ENCODE peak calls at places on chromosomes 1 and 21, in nine cellular contexts. G is right lobe of liver, N is fibroblast of villous mesenchyme, S is prostate gland, J is kidney, X is hepatocyte, V is MG63, U is foreskin fibroblast, O is psoas muscle. P is an unnamed sample.
A peak's percentile ranks its signal among the peaks of the same experiment; 100 is the strongest.

GRCh38 chr1:29029652-29030051 is 94.1 kb downstream of the TMEM200B start:
- DNase-seq in V (no peak), U (no peak), G (no peak), O (no peak), J (no peak), N (no peak), X (no peak), S (no peak), P (no peak)

GRCh38 chr1:54982739-54983138 is 2.3 kb downstream of the TMEM61 start:
- DNase-seq in V (no peak), G (no peak), N (no peak), X (no peak), S (no peak), O (no peak), U (no peak), J (peak; percentile 22), P (no peak)

GRCh38 chr1:28865997-28866650 is 48.2 kb upstream of the EPB41 start:
- DNase-seq in V (peak; percentile 75), O (no peak), N (no peak), U (no peak), S (no peak), X (no peak), J (no peak), G (no peak), P (no peak)

GRCh38 chr1:175497501-175497900 is 245.9 kb downstream of the TNR start:
- DNase-seq in V (no peak), X (no peak), U (no peak), S (no peak), G (no peak), J (no peak), O (no peak), N (no peak), P (no peak)

GRCh38 chr1:184222561-184223157 is 164.2 kb upstream of the C1orf21 start:
- DNase-seq in O (peak; percentile 67), J (no peak), V (peak; percentile 42), G (peak; percentile 44), S (peak; percentile 20), X (peak; percentile 53), N (peak; percentile 54), U (no peak), P (no peak)

GRCh38 chr1:243253211-243253926 is 1.7 kb downstream of the CEP170 start:
- DNase-seq in J (no peak), S (no peak), V (no peak), U (no peak), N (no peak), G (no peak), O (no peak), X (no peak), P (no peak)

GRCh38 chr1:45340816-45341215 is 576 bp upstream of the MUTYH start:
- DNase-seq in S (no peak), J (no peak), U (no peak), V (no peak), O (no peak), N (no peak), G (no peak), X (peak; percentile 25), P (no peak)

GRCh38 chr1:116454940-116455339 is 81.9 kb downstream of the ATP1A1 start:
- DNase-seq in O (no peak), G (no peak), V (no peak), X (no peak), S (no peak), U (no peak), N (no peak), J (no peak), P (no peak)

GRCh38 chr1:43991476-43992231 is at the start of gene CCDC24:
- DNase-seq in S (peak; percentile 86), N (peak; percentile 77), V (peak; percentile 92), O (peak; percentile 92), G (peak; percentile 90), U (peak; percentile 79), J (peak; percentile 96), X (peak; percentile 92), P (peak; percentile 27)

GRCh38 chr1:43993206-43993914 is 2.0 kb downstream of the CCDC24 start:
- DNase-seq in J (no peak), X (no peak), U (no peak), V (no peak), S (no peak), G (no peak), N (no peak), O (no peak), P (no peak)

GRCh38 chr1:43992232-43992995 is 1.0 kb downstream of the CCDC24 start:
- DNase-seq in O (no peak), S (no peak), G (no peak), J (no peak), V (no peak), U (no peak), X (no peak), N (no peak), P (no peak)

GRCh38 chr1:43991200-43991475 is 261 bp upstream of the CCDC24 start:
- DNase-seq in G (no peak), S (no peak), N (no peak), J (no peak), X (no peak), V (no peak), U (no peak), O (no peak), P (no peak)

GRCh38 chr1:43990271-43991199 is 864 bp upstream of the CCDC24 start:
- DNase-seq in S (no peak), U (no peak), O (no peak), X (no peak), J (peak; percentile 68), N (no peak), G (no peak), V (no peak), P (no peak)
- H3K4me3 ChIP-seq in S (peak overlapping the region; percentile 45), U (peak overlapping the region; percentile 57), O (peak overlapping the region; percentile 83), X (peak overlapping the region; percentile 23), J (peak overlapping the region; percentile 59), N (peak overlapping the region; percentile 64), G (peak overlapping the region; percentile 61), V (peak overlapping the region; percentile 64), P (peak overlapping the region; percentile 64)

GRCh38 chr1:101237229-101237837 is 514 bp downstream of the S1PR1 start:
- DNase-seq in V (no peak), J (no peak), U (peak; percentile 61), X (no peak), O (no peak), G (no peak), N (peak; percentile 85), S (no peak), P (peak; percentile 87)

GRCh38 chr1:101240041-101240430 is 3.2 kb downstream of the S1PR1 start:
- DNase-seq in O (peak; percentile 53), U (no peak), X (no peak), N (no peak), S (no peak), V (no peak), J (no peak), G (no peak), P (no peak)

GRCh38 chr1:101238681-101239094 is 1.9 kb downstream of the S1PR1 start:
- DNase-seq in X (peak; percentile 87), V (peak; percentile 85), G (peak; percentile 87), O (peak; percentile 88), N (peak; percentile 87), U (peak; percentile 83), J (peak; percentile 91), S (peak; percentile 63), P (peak; percentile 72)

GRCh38 chr1:101238041-101238515 is 1.3 kb downstream of the S1PR1 start:
- DNase-seq in X (no peak), N (no peak), V (no peak), J (no peak), G (peak; percentile 39), S (no peak), U (no peak), O (no peak), P (no peak)

DNA sequence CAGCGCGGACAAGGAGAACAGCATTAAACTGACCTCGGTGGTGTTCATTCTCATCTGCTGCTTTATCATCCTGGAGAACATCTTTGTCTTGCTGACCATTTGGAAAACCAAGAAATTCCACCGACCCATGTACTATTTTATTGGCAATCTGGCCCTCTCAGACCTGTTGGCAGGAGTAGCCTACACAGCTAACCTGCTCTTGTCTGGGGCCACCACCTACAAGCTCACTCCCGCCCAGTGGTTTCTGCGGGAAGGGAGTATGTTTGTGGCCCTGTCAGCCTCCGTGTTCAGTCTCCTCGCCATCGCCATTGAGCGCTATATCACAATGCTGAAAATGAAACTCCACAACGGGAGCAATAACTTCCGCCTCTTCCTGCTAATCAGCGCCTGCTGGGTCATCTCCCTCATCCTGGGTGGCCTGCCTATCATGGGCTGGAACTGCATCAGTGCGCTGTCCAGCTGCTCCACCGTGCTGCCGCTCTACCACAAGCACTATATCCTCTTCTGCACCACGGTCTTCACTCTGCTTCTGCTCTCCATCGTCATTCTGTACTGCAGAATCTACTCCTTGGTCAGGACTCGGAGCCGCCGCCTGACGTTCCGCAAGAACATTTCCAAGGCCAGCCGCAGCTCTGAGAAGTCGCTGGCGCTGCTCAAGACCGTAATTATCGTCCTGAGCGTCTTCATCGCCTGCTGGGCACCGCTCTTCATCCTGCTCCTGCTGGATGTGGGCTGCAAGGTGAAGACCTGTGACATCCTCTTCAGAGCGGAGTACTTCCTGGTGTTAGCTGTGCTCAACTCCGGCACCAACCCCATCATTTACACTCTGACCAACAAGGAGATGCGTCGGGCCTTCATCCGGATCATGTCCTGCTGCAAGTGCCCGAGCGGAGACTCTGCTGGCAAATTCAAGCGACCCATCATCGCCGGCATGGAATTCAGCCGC is 2.5 kb downstream of the S1PR1 start:
- DNase-seq in X (no peak), V (peak; percentile 45), G (no peak), N (no peak), S (no peak), O (no peak), J (peak; percentile 65), U (no peak), P (no peak)
- H3K4me3 ChIP-seq in X (no peak overlapping the region), V (peak overlapping the region; percentile 28), G (peak overlapping the region; percentile 74), N (no peak overlapping the region), S (no peak overlapping the region), O (peak overlapping the region; percentile 79), J (peak overlapping the region; percentile 47), U (no peak overlapping the region), P (no peak overlapping the region)

GRCh38 chr1:3126756-3127718 is 58.0 kb downstream of the PRDM16 start:
- DNase-seq in O (no peak), G (no peak), U (no peak), S (peak; percentile 26), J (no peak), N (no peak), V (no peak), X (no peak), P (no peak)
- H3K4me3 ChIP-seq in O (no peak overlapping the region), G (no peak overlapping the region), U (no peak overlapping the region), S (no peak overlapping the region), J (no peak overlapping the region), N (no peak overlapping the region), V (no peak overlapping the region), X (no peak overlapping the region), P (no peak overlapping the region)

DNA sequence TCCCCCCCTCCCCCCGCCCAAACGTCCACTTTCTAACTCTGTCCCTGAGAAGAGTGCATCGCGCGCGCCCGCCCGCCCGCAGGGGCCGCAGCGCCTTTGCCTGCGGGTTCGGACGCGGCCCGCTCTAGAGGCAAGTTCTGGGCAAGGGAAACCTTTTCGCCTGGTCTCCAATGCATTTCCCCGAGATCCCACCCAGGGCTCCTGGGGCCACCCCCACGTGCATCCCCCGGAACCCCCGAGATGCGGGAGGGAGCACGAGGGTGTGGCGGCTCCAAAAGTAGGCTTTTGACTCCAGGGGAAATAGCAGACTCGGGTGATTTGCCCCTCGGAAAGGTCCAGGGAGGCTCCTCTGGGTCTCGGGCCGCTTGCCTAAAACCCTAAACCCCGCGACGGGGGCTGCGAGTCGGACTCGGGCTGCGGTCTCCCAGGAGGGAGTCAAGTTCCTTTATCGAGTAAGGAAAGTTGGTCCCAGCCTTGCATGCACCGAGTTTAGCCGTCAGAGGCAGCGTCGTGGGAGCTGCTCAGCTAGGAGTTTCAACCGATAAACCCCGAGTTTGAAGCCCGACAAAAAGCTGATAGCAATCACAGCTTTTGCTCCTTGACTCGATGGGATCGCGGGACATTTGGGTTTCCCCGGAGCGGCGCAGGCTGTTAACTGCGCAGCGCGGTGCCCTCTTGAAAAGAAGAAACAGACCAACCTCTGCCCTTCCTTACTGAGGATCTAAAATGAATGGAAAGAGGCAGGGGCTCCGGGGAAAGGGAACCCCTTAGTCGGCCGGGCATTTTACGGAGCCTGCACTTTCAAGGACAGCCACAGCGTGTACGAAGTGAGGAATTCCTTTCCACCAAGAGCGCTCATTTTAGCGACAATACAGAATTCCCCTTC is 158.1 kb downstream of the RUNX1 start:
- DNase-seq in U (no peak), G (peak; percentile 37), N (peak; percentile 44), J (peak; percentile 75), O (peak; percentile 65), X (peak; percentile 52), S (no peak), V (peak; percentile 9), P (no peak)
- H3K4me3 ChIP-seq in U (peak overlapping the region; percentile 62), G (no peak overlapping the region), N (peak overlapping the region; percentile 73), J (peak overlapping the region; percentile 28), O (peak overlapping the region; percentile 87), X (peak overlapping the region; percentile 22), S (no peak overlapping the region), V (peak overlapping the region; percentile 20), P (peak overlapping the region; percentile 88)

P was measured in skeletal muscle cell.